ENCODE peak calls at places on chromosomes 5 and 9, in five cellular contexts. One of them, this sample, is unnamed.

GRCh38 chr9:105441761-105442160 is 6.1 kb upstream of the FSD1L start:
- DNase-seq in choroid plexus epithelial cell: no peak
- DNase-seq in adrenal gland: peak
- DNase-seq in GM23338: no peak
- DNase-seq in glutamatergic neuron: no peak
- DNase-seq in this sample: no peak

GRCh38 chr9:124784503-124784902 is 7.6 kb downstream of the OLFML2A start:
- DNase-seq in GM23338: no peak
- DNase-seq in choroid plexus epithelial cell: peak
- DNase-seq in adrenal gland: peak
- DNase-seq in glutamatergic neuron: no peak
- DNase-seq in this sample: peak

GRCh38 chr5:37833990-37834389 is 5.9 kb downstream of the GDNF start:
- DNase-seq in choroid plexus epithelial cell: no peak
- DNase-seq in adrenal gland: no peak
- DNase-seq in GM23338: no peak
- DNase-seq in glutamatergic neuron: no peak
- DNase-seq in this sample: no peak

GRCh38 chr5:159581502-159582249 is 251.4 kb upstream of the IL12B start:
- DNase-seq in glutamatergic neuron: no peak
- DNase-seq in GM23338: peak
- DNase-seq in adrenal gland: peak
- DNase-seq in choroid plexus epithelial cell: peak
- DNase-seq in this sample: peak

GRCh38 chr9:134854541-134854981 is 26.0 kb upstream of the FCN2 start:
- DNase-seq in adrenal gland: peak
- DNase-seq in glutamatergic neuron: no peak
- DNase-seq in choroid plexus epithelial cell: no peak
- DNase-seq in GM23338: no peak
- DNase-seq in this sample: no peak

GRCh38 chr5:127963931-127964330 is 119.6 kb upstream of the SLC12A2 start:
- DNase-seq in choroid plexus epithelial cell: peak
- DNase-seq in GM23338: no peak
- DNase-seq in glutamatergic neuron: no peak
- DNase-seq in adrenal gland: no peak
- DNase-seq in this sample: no peak

GRCh38 chr5:32265902-32266301 is 46.8 kb downstream of the MTMR12 start:
- DNase-seq in choroid plexus epithelial cell: no peak
- DNase-seq in GM23338: no peak
- DNase-seq in adrenal gland: no peak
- DNase-seq in glutamatergic neuron: no peak
- DNase-seq in this sample: no peak

GRCh38 chr5:86909461-86909881 is 291.7 kb downstream of the COX7C start:
- DNase-seq in choroid plexus epithelial cell: no peak
- DNase-seq in GM23338: no peak
- DNase-seq in glutamatergic neuron: no peak
- DNase-seq in adrenal gland: no peak
- DNase-seq in this sample: peak

GRCh38 chr9:123338710-123339665 is 17.0 kb upstream of the CRB2 start:
- DNase-seq in adrenal gland: no peak
- DNase-seq in GM23338: no peak
- DNase-seq in glutamatergic neuron: no peak
- DNase-seq in choroid plexus epithelial cell: peak
- DNase-seq in this sample: no peak

GRCh38 chr9:102479191-102479590 is 515.9 kb upstream of the CYLC2 start:
- DNase-seq in glutamatergic neuron: no peak
- DNase-seq in GM23338: no peak
- DNase-seq in choroid plexus epithelial cell: peak
- DNase-seq in adrenal gland: no peak
- DNase-seq in this sample: peak

GRCh38 chr5:14268236-14268701 is 125.1 kb downstream of the TRIO start:
- DNase-seq in choroid plexus epithelial cell: peak
- DNase-seq in adrenal gland: peak
- DNase-seq in GM23338: no peak
- DNase-seq in glutamatergic neuron: no peak
- DNase-seq in this sample: peak

GRCh38 chr5:75337366-75338021 is 474 bp downstream of the HMGCR start:
- DNase-seq in GM23338: no peak
- DNase-seq in adrenal gland: peak
- DNase-seq in choroid plexus epithelial cell: no peak
- DNase-seq in glutamatergic neuron: no peak
- DNase-seq in this sample: peak

GRCh38 chr5:73768-74502 is 18.0 kb upstream of the PLEKHG4B start:
- DNase-seq in adrenal gland: no peak
- DNase-seq in glutamatergic neuron: no peak
- DNase-seq in GM23338: no peak
- DNase-seq in choroid plexus epithelial cell: no peak
- DNase-seq in this sample: no peak

GRCh38 chr5:96855041-96855872 is 21.0 kb upstream of the ERAP2 start:
- DNase-seq in choroid plexus epithelial cell: peak
- DNase-seq in GM23338: no peak
- DNase-seq in glutamatergic neuron: no peak
- DNase-seq in adrenal gland: no peak
- DNase-seq in this sample: peak

GRCh38 chr9:17839744-17840143 is 260.9 kb downstream of the SH3GL2 start:
- DNase-seq in adrenal gland: no peak
- DNase-seq in GM23338: no peak
- DNase-seq in choroid plexus epithelial cell: no peak
- DNase-seq in glutamatergic neuron: no peak
- DNase-seq in this sample: no peak

GRCh38 chr9:101465330-101465915 is 29.8 kb upstream of the ALDOB start:
- DNase-seq in GM23338: peak
- DNase-seq in choroid plexus epithelial cell: peak
- DNase-seq in glutamatergic neuron: peak
- DNase-seq in adrenal gland: peak
- DNase-seq in this sample: peak
- TF ChIP-seq CTCF in GM23338: peak
- TF ChIP-seq CTCF in choroid plexus epithelial cell: peak
- TF ChIP-seq CTCF in glutamatergic neuron: no peak
- TF ChIP-seq CTCF in adrenal gland: peak
- TF ChIP-seq CTCF in this sample: peak

DNA sequence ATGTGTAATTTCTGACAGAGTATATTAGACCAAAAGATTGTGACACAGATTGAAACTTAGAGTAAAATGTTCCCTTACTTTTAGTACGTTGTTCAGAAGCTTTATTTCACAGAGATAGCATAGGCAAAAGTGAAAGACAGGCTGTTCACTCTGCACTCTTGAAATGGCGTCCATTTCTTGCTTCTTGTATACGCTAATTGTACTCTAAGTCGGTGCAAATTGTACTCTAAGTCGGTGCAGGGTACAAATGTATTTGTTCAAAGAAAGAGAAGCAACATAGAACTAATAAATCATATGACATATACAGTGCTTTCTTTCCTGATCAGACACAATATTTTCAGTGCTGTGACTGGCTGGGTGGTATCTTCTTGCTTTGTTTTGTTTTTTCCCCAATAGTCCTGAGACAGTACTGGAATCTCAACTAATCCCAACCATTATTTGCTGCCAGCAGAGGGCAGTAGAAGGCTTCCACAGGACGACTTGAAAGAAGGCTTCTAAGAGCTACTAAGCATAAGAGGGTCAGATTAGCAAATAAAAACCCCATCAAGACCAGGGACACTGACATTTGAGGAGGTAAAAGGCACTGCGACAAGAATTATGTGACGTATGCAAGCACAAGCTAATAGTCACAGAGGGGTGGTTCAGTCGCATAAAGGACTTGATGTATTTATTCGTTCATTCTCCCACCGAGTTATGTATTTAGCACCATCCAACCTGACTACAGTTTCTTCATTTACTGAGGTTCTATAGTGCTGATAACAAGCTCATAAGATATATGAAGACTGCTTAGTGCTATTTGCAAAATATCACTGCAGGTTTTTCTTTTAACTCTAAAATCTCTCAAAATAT is 831.8 kb downstream of the TAF11L14 start:
- DNase-seq in choroid plexus epithelial cell: peak
- DNase-seq in glutamatergic neuron: peak
- DNase-seq in GM23338: peak
- DNase-seq in adrenal gland: peak
- DNase-seq in this sample: peak
- TF ChIP-seq CTCF in choroid plexus epithelial cell: peak
- TF ChIP-seq CTCF in glutamatergic neuron: peak
- TF ChIP-seq CTCF in GM23338: peak
- TF ChIP-seq CTCF in adrenal gland: peak
- TF ChIP-seq CTCF in this sample: peak

GRCh38 chr5:43129161-43129560 is 8.4 kb downstream of the ZNF131 start:
- DNase-seq in choroid plexus epithelial cell: no peak
- DNase-seq in GM23338: no peak
- DNase-seq in glutamatergic neuron: no peak
- DNase-seq in adrenal gland: no peak
- DNase-seq in this sample: no peak

GRCh38 chr5:43120720-43121564 is at the start of gene ZNF131:
- DNase-seq in GM23338: peak
- DNase-seq in choroid plexus epithelial cell: peak
- DNase-seq in glutamatergic neuron: peak
- DNase-seq in adrenal gland: peak
- DNase-seq in this sample: peak

GRCh38 chr5:43121565-43122484 is 1.1 kb downstream of the ZNF131 start:
- DNase-seq in glutamatergic neuron: no peak
- DNase-seq in adrenal gland: peak
- DNase-seq in choroid plexus epithelial cell: peak
- DNase-seq in GM23338: peak
- DNase-seq in this sample: peak

DNA sequence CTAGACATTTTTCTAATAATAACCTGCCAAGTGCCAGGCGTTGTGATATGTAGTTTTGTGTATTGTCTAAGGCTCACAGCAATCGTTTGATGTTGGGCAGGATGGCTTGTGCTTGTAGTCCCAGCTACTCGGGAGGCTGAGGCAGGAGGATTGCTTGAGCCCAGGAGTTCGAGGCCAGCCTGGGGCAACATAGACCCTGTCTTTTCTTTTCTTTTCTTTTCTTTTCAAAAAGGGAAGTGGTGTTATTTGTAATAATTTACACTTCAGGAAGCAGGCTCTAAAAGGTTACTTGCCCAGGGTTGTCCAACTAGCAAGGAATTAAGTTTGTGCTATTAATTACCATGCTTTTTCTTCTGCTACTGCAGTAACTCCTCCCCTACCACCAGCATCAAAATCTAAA is 3.2 kb downstream of the ZNF131 start:
- DNase-seq in adrenal gland: no peak
- DNase-seq in glutamatergic neuron: no peak
- DNase-seq in GM23338: no peak
- DNase-seq in choroid plexus epithelial cell: no peak
- DNase-seq in this sample: no peak
- TF ChIP-seq CTCF in adrenal gland: no peak
- TF ChIP-seq CTCF in glutamatergic neuron: no peak
- TF ChIP-seq CTCF in GM23338: no peak
- TF ChIP-seq CTCF in choroid plexus epithelial cell: no peak
- TF ChIP-seq CTCF in this sample: no peak

GRCh38 chr9:1869843-1870242 is 145.3 kb upstream of the SMARCA2 start:
- DNase-seq in glutamatergic neuron: peak
- DNase-seq in GM23338: peak
- DNase-seq in choroid plexus epithelial cell: peak
- DNase-seq in adrenal gland: no peak
- DNase-seq in this sample: peak
- TF ChIP-seq CTCF in glutamatergic neuron: peak
- TF ChIP-seq CTCF in GM23338: peak
- TF ChIP-seq CTCF in choroid plexus epithelial cell: peak
- TF ChIP-seq CTCF in adrenal gland: no peak
- TF ChIP-seq CTCF in this sample: peak

DNA sequence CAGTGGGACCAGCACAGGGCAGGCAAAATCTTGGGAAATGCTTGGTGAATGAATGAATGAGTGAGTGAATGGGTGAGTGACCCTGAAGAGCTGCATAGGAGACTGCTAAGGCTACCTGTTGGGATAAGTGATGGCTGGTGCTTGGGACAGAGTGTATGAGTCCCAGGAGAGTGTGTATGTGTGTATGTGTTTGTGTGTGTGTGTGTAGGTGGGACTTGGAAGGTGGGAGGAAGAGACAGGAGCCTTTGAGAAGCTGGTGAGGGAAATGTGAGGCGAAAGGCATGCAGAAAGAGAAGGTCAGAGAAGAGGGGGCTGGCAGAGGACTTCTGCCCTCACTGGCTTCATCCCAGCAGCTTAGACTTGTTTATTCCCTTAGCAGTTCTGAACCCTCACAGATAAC is 33.3 kb upstream of the FOXE1 start:
- DNase-seq in adrenal gland: no peak
- DNase-seq in choroid plexus epithelial cell: no peak
- DNase-seq in GM23338: no peak
- DNase-seq in glutamatergic neuron: no peak
- DNase-seq in this sample: no peak
- TF ChIP-seq CTCF in adrenal gland: no peak
- TF ChIP-seq CTCF in choroid plexus epithelial cell: no peak
- TF ChIP-seq CTCF in GM23338: no peak
- TF ChIP-seq CTCF in glutamatergic neuron: no peak
- TF ChIP-seq CTCF in this sample: no peak

GRCh38 chr5:93580387-93581100 is 475 bp downstream of the NR2F1-AS1 start:
- DNase-seq in glutamatergic neuron: peak
- DNase-seq in GM23338: no peak
- DNase-seq in choroid plexus epithelial cell: peak
- DNase-seq in adrenal gland: no peak
- DNase-seq in this sample: peak

GRCh38 chr5:93583799-93584530 is 943 bp downstream of the NR2F1 start:
- DNase-seq in glutamatergic neuron: peak
- DNase-seq in GM23338: peak
- DNase-seq in choroid plexus epithelial cell: no peak
- DNase-seq in adrenal gland: peak
- DNase-seq in this sample: peak

GRCh38 chr5:93582677-93583524 is at the start of gene NR2F1:
- DNase-seq in GM23338: peak
- DNase-seq in choroid plexus epithelial cell: peak
- DNase-seq in glutamatergic neuron: peak
- DNase-seq in adrenal gland: peak
- DNase-seq in this sample: peak

GRCh38 chr5:93583525-93583798 is 440 bp downstream of the NR2F1 start:
- DNase-seq in choroid plexus epithelial cell: peak
- DNase-seq in glutamatergic neuron: no peak
- DNase-seq in GM23338: no peak
- DNase-seq in adrenal gland: no peak
- DNase-seq in this sample: peak

GRCh38 chr5:93581738-93582414 is 857 bp upstream of the NR2F1-AS1 start:
- DNase-seq in glutamatergic neuron: no peak
- DNase-seq in GM23338: peak
- DNase-seq in choroid plexus epithelial cell: peak
- DNase-seq in adrenal gland: peak
- DNase-seq in this sample: peak
- TF ChIP-seq CTCF in glutamatergic neuron: no peak
- TF ChIP-seq CTCF in GM23338: no peak
- TF ChIP-seq CTCF in choroid plexus epithelial cell: no peak
- TF ChIP-seq CTCF in adrenal gland: no peak
- TF ChIP-seq CTCF in this sample: no peak

DNA sequence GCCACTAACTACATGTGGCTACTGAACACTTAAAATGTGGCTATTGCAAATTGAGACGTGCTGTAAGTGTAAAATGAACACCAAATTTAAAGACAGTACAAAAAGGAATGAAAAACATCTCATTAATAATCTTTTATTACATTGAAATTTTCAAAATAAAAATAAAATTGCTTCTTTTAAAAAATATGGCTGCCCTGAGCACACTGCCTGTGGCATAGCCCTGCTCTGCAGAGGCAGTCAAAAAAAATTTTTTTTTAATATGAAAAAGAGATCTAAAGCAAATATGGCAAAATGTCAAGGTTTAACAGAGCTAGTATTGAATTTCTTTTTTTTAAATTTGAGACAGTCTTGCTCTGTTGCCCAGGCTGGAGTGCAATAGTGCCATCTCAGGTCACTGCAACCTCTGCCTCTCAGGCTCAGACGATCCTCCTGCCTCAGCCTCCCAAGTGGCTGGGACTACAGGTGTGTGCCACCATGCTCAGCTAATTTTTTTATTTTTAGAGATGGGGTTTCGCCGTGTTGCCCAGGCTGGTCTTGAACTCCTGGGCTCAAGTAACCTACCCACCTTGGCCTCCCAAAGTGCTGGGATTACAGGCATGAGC is 25.6 kb downstream of the CARNMT1 start:
- DNase-seq in adrenal gland: no peak
- DNase-seq in GM23338: no peak
- DNase-seq in glutamatergic neuron: no peak
- DNase-seq in choroid plexus epithelial cell: no peak
- DNase-seq in this sample: no peak
- TF ChIP-seq CTCF in adrenal gland: no peak
- TF ChIP-seq CTCF in GM23338: no peak
- TF ChIP-seq CTCF in glutamatergic neuron: peak
- TF ChIP-seq CTCF in choroid plexus epithelial cell: no peak
- TF ChIP-seq CTCF in this sample: no peak

This sample was measured in MCF 10A.